ENCODE peak calls at places on chromosomes 4 and X, in five cellular contexts. S, K, I, C and X are unnamed samples. For H3K27me3, the result is how much of the 10 kb centered on the place peaks cover.

GRCh38 chrX:10326578-10326977 is 169.8 kb downstream of the CLCN4 start:
- DNase-seq in S (no peak), C (peak), K (peak), I (no peak), X (no peak)

GRCh38 chrX:15834827-15835595 is 19.6 kb downstream of the AP1S2 start:
- DNase-seq in C (no peak), S (no peak), K (no peak), I (no peak), X (no peak)

GRCh38 chrX:136268051-136269048 is 17.1 kb upstream of the MAP7D3 start:
- DNase-seq in S (no peak), I (no peak), C (peak), K (peak), X (peak)

GRCh38 chr4:13056630-13057187 is 427.4 kb downstream of the RAB28 start:
- DNase-seq in C (no peak), S (no peak), I (no peak), K (no peak), X (no peak)

GRCh38 chr4:111475001-111475400 is 670.3 kb upstream of the FAM241A start:
- DNase-seq in I (no peak), C (peak), K (peak), S (no peak), X (no peak)

GRCh38 chr4:114729339-114729738 is 130.7 kb downstream of the UGT8 start:
- DNase-seq in I (no peak), C (no peak), S (peak), K (no peak), X (no peak)

GRCh38 chr4:158172196-158172557 is 648 bp downstream of the GASK1B start:
- DNase-seq in C (no peak), K (peak), S (no peak), I (no peak), X (no peak)

GRCh38 chr4:110211007-110211769 is 12.8 kb upstream of the ELOVL6 start:
- DNase-seq in S (no peak), I (no peak), K (peak), C (peak), X (no peak)

GRCh38 chr4:23934915-23935314 is 45.1 kb upstream of the PPARGC1A start:
- DNase-seq in K (peak), I (peak), S (peak), C (no peak), X (peak)

GRCh38 chr4:73453701-73454005 is 17.6 kb downstream of the AFP start:
- DNase-seq in C (no peak), I (no peak), S (no peak), K (peak), X (no peak)

GRCh38 chrX:78131117-78131516 is 8.3 kb downstream of the TAF9B start:
- DNase-seq in I (no peak), K (no peak), C (no peak), S (no peak), X (no peak)

GRCh38 chrX:132948648-132949260 is 9.7 kb downstream of the HS6ST2 start:
- DNase-seq in K (no peak), C (peak), I (no peak), S (no peak), X (no peak)

GRCh38 chr4:103008875-103009729 is 10.4 kb downstream of the SLC9B1 start:
- DNase-seq in C (peak), S (no peak), I (no peak), K (peak), X (peak)

GRCh38 chr4:112145820-112146813 is 863 bp downstream of the FAM241A start:
- DNase-seq in C (peak), I (peak), K (peak), S (peak), X (peak)

GRCh38 chr4:148341980-148342800 is 100.0 kb downstream of the NR3C2 start:
- DNase-seq in I (no peak), K (no peak), S (no peak), C (no peak), X (no peak)

GRCh38 chr4:156829194-156829593 is 142.4 kb downstream of the PDGFC start:
- DNase-seq in K (peak), S (no peak), I (no peak), C (no peak), X (peak)

GRCh38 chr4:48913346-48913745 is 6.8 kb upstream of the OCIAD2 start:
- DNase-seq in S (no peak), C (no peak), I (no peak), K (peak), X (no peak)

GRCh38 chr4:102734591-102735385 is 26.0 kb downstream of the MANBA start:
- DNase-seq in K (no peak), C (peak), I (no peak), S (no peak), X (no peak)

GRCh38 chr4:141759796-141760425 is 123.5 kb downstream of the IL15 start:
- DNase-seq in I (no peak), C (no peak), K (peak), S (no peak), X (no peak)

GRCh38 chrX:38326086-38326485 is 1.2 kb downstream of the RPGR start:
- DNase-seq in S (no peak), C (no peak), K (no peak), I (no peak), X (no peak)

GRCh38 chr4:6768539-6768905 is 14.0 kb upstream of the KIAA0232 start:
- DNase-seq in S (no peak), I (peak), C (peak), K (peak), X (no peak)

GRCh38 chr4:44257461-44257860 is 191.1 kb downstream of the KCTD8 start:
- DNase-seq in C (no peak), I (no peak), S (no peak), K (no peak), X (no peak)

GRCh38 chr4:25107827-25108516 is 52.3 kb downstream of the SEPSECS start:
- DNase-seq in C (no peak), S (peak), I (no peak), K (no peak), X (no peak)

GRCh38 chr4:51943221-51943620 is 76.9 kb downstream of the LRRC66 start:
- DNase-seq in C (no peak), I (no peak), K (no peak), S (no peak), X (no peak)

GRCh38 chrX:20499763-20500162 is 233.1 kb upstream of the RPS6KA3 start:
- DNase-seq in C (no peak), S (no peak), I (no peak), K (no peak), X (no peak)

GRCh38 chrX:71846429-71846828 is 64.2 kb upstream of the NHSL2 start:
- DNase-seq in S (no peak), I (no peak), K (peak), C (no peak), X (no peak)

GRCh38 chr4:174435981-174436776 is 86.1 kb downstream of the HPGD start:
- DNase-seq in K (no peak), I (no peak), C (no peak), S (no peak), X (no peak)

GRCh38 chrX:67636532-67636931 is 92.7 kb downstream of the AR start:
- DNase-seq in I (no peak), K (peak), C (no peak), S (no peak), X (no peak)

GRCh38 chrX:46381630-46382029 is 163.6 kb downstream of the ZNF674 start:
- DNase-seq in K (peak), C (peak), I (no peak), S (no peak), X (no peak)

GRCh38 chrX:102712967-102713677 is 874 bp downstream of the GPRASP2 start:
- DNase-seq in K (peak), I (peak), C (peak), S (peak), X (peak)

GRCh38 chrX:102085706-102086105 is 39.8 kb upstream of the TCEAL2 start:
- DNase-seq in I (no peak), K (no peak), S (no peak), C (peak), X (no peak)

GRCh38 chr4:36841583-36842326 is 402.8 kb upstream of the NWD2 start:
- DNase-seq in I (no peak), C (no peak), S (no peak), K (no peak), X (no peak)

GRCh38 chrX:118536687-118537461 is 41.3 kb downstream of the DOCK11 start:
- DNase-seq in S (no peak), K (peak), C (peak), I (no peak), X (no peak)
- TF ChIP-seq CTCF in S (no peak), K (peak), C (peak), I (no peak), X (no peak)

GRCh38 chrX:1500701-1501624 is 36.0 kb downstream of the P2RY8 start:
- DNase-seq in S (no peak), K (no peak), I (no peak), C (no peak), X (no peak)
- H3K27me3 ChIP-seq in S (under half), K (under half), I (under half), C (under half), X (under half)

DNA sequence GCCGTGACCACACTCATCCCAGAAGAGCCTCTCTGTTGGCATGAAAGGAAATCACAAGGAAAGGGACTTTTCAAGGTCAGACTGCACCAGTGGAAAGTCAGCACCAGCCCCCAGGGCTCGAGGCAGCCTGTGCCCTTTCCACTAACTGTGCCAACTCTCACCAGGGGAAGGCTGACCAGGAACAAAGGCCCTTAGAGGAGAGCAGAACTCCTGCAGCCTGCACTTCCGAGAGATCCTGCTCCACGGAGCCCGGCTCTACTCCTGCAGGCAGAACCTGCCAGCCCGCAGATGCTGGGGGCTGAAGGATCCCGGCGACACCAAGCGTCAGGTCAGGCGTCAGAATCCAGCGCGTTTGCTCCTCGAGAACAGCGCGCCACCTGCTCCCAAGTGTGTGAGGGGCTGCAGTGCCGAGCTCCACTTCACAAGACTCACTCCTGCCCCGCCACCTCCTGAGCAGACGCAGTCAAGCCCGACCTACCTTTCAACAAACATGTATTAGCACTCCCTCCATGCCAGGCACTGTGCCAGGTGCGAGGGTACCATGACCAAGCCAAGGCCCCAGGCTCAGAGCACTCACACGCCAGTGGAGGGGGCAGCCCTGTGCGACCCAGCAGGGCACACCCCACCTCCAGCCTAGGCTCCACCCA is 13.6 kb upstream of the HELT start:
- DNase-seq in I (peak), C (no peak), K (no peak), S (peak), X (peak)
- H3K4me3 ChIP-seq in I (peak), C (no peak), K (peak), S (peak), X (peak)

DNA sequence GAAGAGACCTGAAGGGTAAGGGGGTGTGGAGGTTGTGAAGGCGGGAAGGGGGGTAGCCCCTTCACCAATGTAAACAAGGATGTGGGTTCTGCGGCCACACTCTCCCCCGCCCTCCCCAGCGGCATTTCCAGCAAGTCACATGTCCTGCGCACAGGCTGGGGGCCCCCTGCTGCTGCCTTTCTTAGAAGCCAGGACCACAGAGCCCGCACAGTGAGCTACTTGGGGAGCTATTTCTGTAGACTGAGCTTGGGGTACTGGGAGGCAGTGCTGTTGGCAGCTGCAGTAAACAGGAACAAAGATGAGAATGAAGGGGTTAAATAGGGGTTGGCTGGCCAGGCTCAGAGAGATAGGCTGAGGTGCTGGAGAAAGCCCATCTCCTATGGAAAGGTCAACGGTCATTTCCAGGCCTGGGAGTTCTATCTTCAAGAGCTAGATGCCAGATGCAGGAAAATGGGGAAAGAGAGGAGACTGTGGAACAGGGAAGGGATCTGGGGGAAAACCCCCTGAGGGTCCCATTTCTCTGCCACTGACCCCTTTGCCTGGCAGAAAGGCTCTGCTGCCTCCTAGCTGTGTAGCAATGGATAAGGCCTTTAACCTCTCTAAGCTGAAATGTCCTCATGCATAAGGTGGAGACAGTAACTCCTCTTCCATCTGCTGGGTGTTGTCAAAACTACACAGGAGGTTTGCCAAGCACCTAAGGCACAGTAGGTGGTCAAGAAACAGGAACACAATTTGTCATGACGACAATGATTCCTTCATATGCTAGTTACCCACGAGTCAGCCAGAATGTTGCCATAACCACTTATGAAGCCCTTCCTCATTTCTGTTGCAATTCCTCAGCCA is 18.5 kb upstream of the PIM2 start:
- DNase-seq in C (peak), S (peak), K (peak), I (peak), X (peak)
- TF ChIP-seq CTCF in C (peak), S (no peak), K (no peak), I (no peak), X (no peak)